ENCODE peak calls at places on chromosome 22, in five cellular contexts. E is H1, K is PC-3, R is neural progenitor cell, P is astrocyte. A is an unnamed sample.

GRCh38 chr22:32793604-32794003 is 7.9 kb upstream of the TIMP3 start:
- DNase-seq in P (no peak), R (no peak), E (no peak), K (no peak), A (no peak)

GRCh38 chr22:17951315-17951714 is 73.0 kb downstream of the MICAL3 start:
- DNase-seq in E (no peak), R (no peak), P (no peak), K (no peak), A (no peak)

GRCh38 chr22:21673534-21674321 is 7.9 kb downstream of the PPIL2 start:
- DNase-seq in K (no peak), E (no peak), P (no peak), R (no peak), A (no peak)

GRCh38 chr22:50261615-50262459 is at the start of gene MAPK12:
- DNase-seq in R (peak; percentile 87), P (no peak), K (peak; percentile 28), E (peak; percentile 76), A (no peak)

GRCh38 chr22:49368976-49369725 is 458.5 kb downstream of the BRD1 start:
- DNase-seq in R (no peak), K (no peak), E (peak; percentile 38), P (no peak), A (no peak)

GRCh38 chr22:26884921-26885320 is 227.5 kb downstream of the MIAT start:
- DNase-seq in P (peak; percentile 82), R (no peak), K (no peak), E (peak; percentile 32), A (no peak)

GRCh38 chr22:22463855-22464540 is 44.5 kb downstream of the ZNF280B start:
- DNase-seq in P (peak; percentile 20), K (peak; percentile 79), R (peak; percentile 88), E (peak; percentile 79), A (no peak)

GRCh38 chr22:29336751-29337490 is 21.4 kb upstream of the RASL10A start:
- DNase-seq in P (no peak), K (no peak), R (no peak), E (no peak), A (no peak)

GRCh38 chr22:26558246-26558895 is 31.6 kb downstream of the TPST2 start:
- DNase-seq in K (no peak), E (no peak), R (no peak), P (peak; percentile 34), A (no peak)

GRCh38 chr22:49699476-49699875 is 128.2 kb downstream of the BRD1 start:
- DNase-seq in R (no peak), P (no peak), E (no peak), K (no peak), A (no peak)

GRCh38 chr22:33105501-33105911 is 47.3 kb upstream of the SYN3 start:
- DNase-seq in K (no peak), P (peak; percentile 4), R (no peak), E (no peak), A (no peak)

GRCh38 chr22:24516301-24516737 is 21.2 kb downstream of the UPB1 start:
- DNase-seq in K (peak; percentile 16), E (no peak), P (peak; percentile 89), R (no peak), A (no peak)

GRCh38 chr22:17109976-17110375 is 11.2 kb downstream of the TMEM121B start:
- DNase-seq in R (no peak), K (no peak), P (no peak), E (no peak), A (no peak)

GRCh38 chr22:22893077-22893805 is 5.6 kb downstream of the IGLL5 start:
- DNase-seq in E (no peak), R (no peak), K (no peak), P (no peak), A (no peak)

GRCh38 chr22:17264321-17265052 is 45.3 kb upstream of the ADA2 start:
- DNase-seq in R (peak; percentile 82), P (peak; percentile 46), E (peak; percentile 72), K (no peak), A (no peak)

GRCh38 chr22:27407369-27407985 is 394.1 kb downstream of the MN1 start:
- DNase-seq in P (no peak), E (no peak), K (no peak), R (no peak), A (no peak)

GRCh38 chr22:29734853-29735252 is 15.1 kb downstream of the CABP7 start:
- DNase-seq in K (no peak), P (no peak), E (peak; percentile 59), R (peak; percentile 53), A (no peak)

GRCh38 chr22:49216579-49216978 is 611.1 kb downstream of the BRD1 start:
- DNase-seq in P (no peak), E (no peak), K (no peak), R (no peak), A (no peak)

GRCh38 chr22:23400286-23400981 is 179.7 kb downstream of the IGLL1 start:
- DNase-seq in P (no peak), R (no peak), E (no peak), K (no peak), A (no peak)

GRCh38 chr22:31637938-31638618 is 23.9 kb downstream of the PISD start:
- DNase-seq in K (no peak), E (no peak), R (no peak), P (no peak), A (no peak)

DNA sequence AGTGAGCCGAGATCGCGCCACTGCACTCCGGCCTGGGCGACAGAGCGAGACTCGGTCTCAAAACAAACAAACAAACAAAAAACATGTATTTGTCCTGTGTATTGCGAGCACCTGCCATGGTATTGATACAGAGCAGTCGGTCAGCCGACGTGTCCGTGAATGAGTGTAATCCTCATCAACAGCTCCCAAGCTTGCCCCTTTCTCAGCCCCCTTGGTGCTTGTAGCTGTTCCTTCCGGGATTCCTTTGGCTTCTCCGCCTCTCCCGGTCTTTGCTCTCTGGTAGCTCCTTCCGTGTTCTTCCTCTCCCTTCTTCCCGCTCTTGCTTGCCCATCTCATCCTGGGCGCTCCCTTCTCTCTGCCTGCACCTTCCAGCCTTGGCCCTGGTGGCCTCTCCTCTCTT is 10.9 kb downstream of the ZNF74 start:
- DNase-seq in K (no peak), P (no peak), R (no peak), E (no peak), A (no peak)
- H2AFZ ChIP-seq in K (no peak overlapping the region), P (no peak overlapping the region), R (no peak overlapping the region), E (no peak overlapping the region), A (no peak overlapping the region)

GRCh38 chr22:46112405-46112804 is 37.9 kb upstream of the PPARA start:
- DNase-seq in R (no peak), E (no peak), P (no peak), K (no peak), A (no peak)
- H3K9ac ChIP-seq in R (no peak overlapping the region), E (no peak overlapping the region), P (no peak overlapping the region), K (no peak overlapping the region), A (no peak overlapping the region)

DNA sequence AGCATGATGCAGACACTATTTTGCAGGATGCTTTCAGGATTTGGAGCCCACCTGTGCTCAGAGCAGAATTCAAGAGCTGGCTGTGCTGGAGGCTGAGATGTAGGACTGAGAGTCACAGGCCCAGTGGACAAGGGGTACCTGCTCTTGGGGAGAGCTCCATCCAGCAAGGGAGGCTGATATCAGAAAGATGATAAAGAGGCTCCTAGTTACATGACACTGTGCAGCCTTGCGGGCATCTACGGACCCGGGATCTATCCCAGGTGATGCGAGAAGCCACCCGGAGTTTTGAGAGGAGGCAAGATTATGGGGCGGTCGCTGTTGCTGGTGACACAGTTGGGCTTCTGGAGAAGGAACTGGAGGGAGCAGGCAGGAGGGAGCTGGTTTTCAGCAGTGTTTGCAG is 579.0 kb downstream of the TBC1D22A start:
- DNase-seq in P (no peak), E (no peak), R (no peak), K (no peak), A (no peak)
- H3K9me3 ChIP-seq in P (no peaks in the 10 kb centered on the region), E (peaks cover 79% of the 10 kb centered on the region), R (peaks cover 22% of the 10 kb centered on the region), K (no peaks in the 10 kb centered on the region), A (peaks cover 6% of the 10 kb centered on the region)

DNA sequence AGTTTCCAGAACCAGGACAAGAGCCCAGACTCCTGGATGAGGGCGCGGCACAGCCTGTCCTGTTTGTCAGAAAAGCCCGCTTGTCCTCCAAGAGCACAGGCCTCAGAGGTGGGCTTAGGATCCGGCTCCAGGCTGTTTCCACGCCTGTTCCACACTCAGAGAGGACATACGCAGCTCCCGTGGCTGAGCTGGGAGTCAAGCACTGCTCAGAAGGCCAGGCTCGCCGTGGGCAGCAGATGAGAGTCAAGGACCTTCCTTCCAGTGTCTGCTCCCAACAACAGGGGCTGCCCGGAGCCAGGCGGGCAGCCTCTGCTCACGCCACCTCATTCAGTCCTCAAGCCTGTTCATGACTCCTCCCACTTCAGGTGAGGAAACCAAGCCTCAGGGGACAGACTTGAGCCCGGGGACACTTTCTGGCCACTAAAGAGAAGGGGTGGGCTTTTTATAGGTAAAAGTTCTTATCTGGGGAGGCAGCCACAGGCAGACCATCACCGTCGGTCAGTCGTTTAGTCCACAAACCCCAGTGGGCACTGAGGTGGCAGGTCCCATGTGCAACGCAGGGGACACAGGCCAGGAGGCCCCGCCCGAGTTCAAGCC is 3.8 kb downstream of the CYB5R3 start:
- DNase-seq in R (no peak), E (no peak), P (no peak), K (no peak), A (no peak)
- H2AFZ ChIP-seq in R (no peak overlapping the region), E (no peak overlapping the region), P (no peak overlapping the region), K (no peak overlapping the region), A (no peak overlapping the region)

GRCh38 chr22:44289429-44290171 is 23.2 kb downstream of the SHISAL1 start:
- DNase-seq in R (peak; percentile 56), K (no peak), P (peak; percentile 43), E (no peak), A (no peak)

GRCh38 chr22:44288951-44289350 is 23.8 kb downstream of the SHISAL1 start:
- DNase-seq in E (no peak), K (no peak), P (no peak), R (no peak), A (no peak)

GRCh38 chr22:44286673-44287072 is 26.1 kb downstream of the SHISAL1 start:
- DNase-seq in E (no peak), K (no peak), R (no peak), P (peak; percentile 47), A (no peak)

GRCh38 chr22:44284711-44285110 is 28.0 kb downstream of the SHISAL1 start:
- DNase-seq in E (no peak), P (no peak), K (no peak), R (no peak), A (no peak)

DNA sequence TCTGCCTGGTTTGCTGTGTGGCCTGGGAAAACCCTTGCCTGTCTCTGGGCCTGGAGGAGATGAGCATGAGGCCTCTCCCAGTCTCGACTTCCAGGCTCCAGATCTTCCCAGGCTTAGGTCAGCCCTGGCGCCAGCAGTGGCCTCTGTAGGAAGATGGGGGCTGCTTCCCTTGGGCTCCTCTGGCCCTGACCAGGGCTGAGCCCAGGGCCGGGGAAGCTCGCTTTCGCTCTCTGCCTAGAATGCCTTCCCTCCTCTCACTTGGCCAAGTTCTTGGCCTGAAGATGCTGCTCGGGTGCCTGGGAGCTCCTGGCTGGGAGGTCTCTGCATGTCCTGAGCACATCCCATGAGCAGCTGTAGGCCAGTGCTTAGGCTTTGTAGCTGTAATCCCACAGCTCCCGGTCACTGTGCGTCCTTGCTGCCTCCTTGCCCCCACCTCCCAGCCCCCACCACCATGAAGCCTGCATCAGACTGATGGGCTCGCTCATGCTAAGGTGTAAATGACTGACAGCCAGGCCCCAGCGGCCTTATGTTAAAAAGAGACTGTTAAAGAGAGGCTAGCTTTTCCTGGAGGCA is 25.5 kb downstream of the SHISAL1 start:
- DNase-seq in E (no peak), P (no peak), K (no peak), R (no peak), A (no peak)
- H3K9ac ChIP-seq in E (no peak overlapping the region), P (no peak overlapping the region), K (no peak overlapping the region), R (no peak overlapping the region), A (no peak overlapping the region)

A was measured in keratinocyte.